ENCODE peak calls at places on chromosomes 2 and 18, in four cellular contexts. One of them, this sample, is unnamed.

GRCh38 chr2:205680067-205680466 is 2.2 kb upstream of the NRP2 start:
- DNase-seq in prostate gland: no peak
- DNase-seq in testis: peak
- DNase-seq in right lobe of liver: no peak
- DNase-seq in this sample: no peak

GRCh38 chr18:49845629-49846252 is 32.4 kb upstream of the ACAA2 start:
- DNase-seq in right lobe of liver: no peak
- DNase-seq in prostate gland: no peak
- DNase-seq in testis: no peak
- DNase-seq in this sample: no peak

GRCh38 chr2:47174731-47175361 is 19.7 kb upstream of the STPG4 start:
- DNase-seq in testis: peak
- DNase-seq in right lobe of liver: peak
- DNase-seq in prostate gland: peak
- DNase-seq in this sample: no peak

GRCh38 chr18:36294031-36294430 is 3.5 kb upstream of the FHOD3 start:
- DNase-seq in right lobe of liver: no peak
- DNase-seq in testis: no peak
- DNase-seq in prostate gland: no peak
- DNase-seq in this sample: no peak

GRCh38 chr18:31101148-31102019 is 837 bp downstream of the DSC2 start:
- DNase-seq in right lobe of liver: peak
- DNase-seq in testis: peak
- DNase-seq in prostate gland: peak
- DNase-seq in this sample: peak

GRCh38 chr2:28319118-28320008 is 73.3 kb upstream of the FOSL2 start:
- DNase-seq in prostate gland: no peak
- DNase-seq in right lobe of liver: no peak
- DNase-seq in testis: no peak
- DNase-seq in this sample: no peak

GRCh38 chr2:237290249-237290648 is 123.7 kb downstream of the COL6A3 start:
- DNase-seq in right lobe of liver: no peak
- DNase-seq in prostate gland: peak
- DNase-seq in testis: peak
- DNase-seq in this sample: no peak

GRCh38 chr2:138180691-138181386 is 216.6 kb downstream of the HNMT start:
- DNase-seq in prostate gland: no peak
- DNase-seq in testis: no peak
- DNase-seq in right lobe of liver: no peak
- DNase-seq in this sample: no peak

GRCh38 chr2:127389778-127390435 is 2.1 kb upstream of the MAP3K2 start:
- DNase-seq in prostate gland: no peak
- DNase-seq in testis: no peak
- DNase-seq in right lobe of liver: no peak
- DNase-seq in this sample: no peak

GRCh38 chr18:11808001-11808855 is 43.0 kb upstream of the CHMP1B start:
- DNase-seq in testis: no peak
- DNase-seq in right lobe of liver: no peak
- DNase-seq in prostate gland: no peak
- DNase-seq in this sample: no peak

GRCh38 chr2:55995206-55995605 is 71.6 kb upstream of the EFEMP1 start:
- DNase-seq in right lobe of liver: no peak
- DNase-seq in prostate gland: peak
- DNase-seq in testis: no peak
- DNase-seq in this sample: no peak

GRCh38 chr18:59265246-59266018 is 7.8 kb downstream of the RAX start:
- DNase-seq in testis: peak
- DNase-seq in prostate gland: no peak
- DNase-seq in right lobe of liver: no peak
- DNase-seq in this sample: no peak

GRCh38 chr2:64640153-64641044 is 13.3 kb downstream of the SERTAD2 start:
- DNase-seq in right lobe of liver: no peak
- DNase-seq in prostate gland: no peak
- DNase-seq in testis: peak
- DNase-seq in this sample: no peak

GRCh38 chr2:142515493-142515892 is 362.0 kb upstream of the KYNU start:
- DNase-seq in prostate gland: no peak
- DNase-seq in testis: no peak
- DNase-seq in right lobe of liver: no peak
- DNase-seq in this sample: no peak

GRCh38 chr2:72026819-72027425 is 120.7 kb downstream of the CYP26B1 start:
- DNase-seq in testis: no peak
- DNase-seq in right lobe of liver: no peak
- DNase-seq in prostate gland: no peak
- DNase-seq in this sample: no peak

GRCh38 chr2:52135235-52135634 is 1103.3 kb upstream of the NRXN1 start:
- DNase-seq in testis: no peak
- DNase-seq in right lobe of liver: no peak
- DNase-seq in prostate gland: no peak
- DNase-seq in this sample: no peak

GRCh38 chr2:60886962-60887361 is 5.6 kb downstream of the REL start:
- DNase-seq in testis: no peak
- DNase-seq in right lobe of liver: no peak
- DNase-seq in prostate gland: no peak
- DNase-seq in this sample: no peak

GRCh38 chr2:12048551-12048950 is 302.1 kb downstream of the LPIN1 start:
- DNase-seq in testis: no peak
- DNase-seq in prostate gland: no peak
- DNase-seq in right lobe of liver: no peak
- DNase-seq in this sample: no peak

GRCh38 chr2:82330104-82330503 is 2025.6 kb upstream of the LRRTM1 start:
- DNase-seq in prostate gland: no peak
- DNase-seq in testis: no peak
- DNase-seq in right lobe of liver: no peak
- DNase-seq in this sample: no peak

GRCh38 chr2:223643310-223643709 is 41.1 kb upstream of the SCG2 start:
- DNase-seq in testis: no peak
- DNase-seq in prostate gland: no peak
- DNase-seq in right lobe of liver: no peak
- DNase-seq in this sample: no peak

GRCh38 chr2:167756427-167756826 is 491.0 kb downstream of the STK39 start:
- DNase-seq in testis: no peak
- DNase-seq in right lobe of liver: no peak
- DNase-seq in prostate gland: no peak
- DNase-seq in this sample: no peak

GRCh38 chr2:67641709-67642397 is 244.7 kb downstream of the ETAA1 start:
- DNase-seq in prostate gland: no peak
- DNase-seq in testis: no peak
- DNase-seq in right lobe of liver: no peak
- DNase-seq in this sample: no peak

DNA sequence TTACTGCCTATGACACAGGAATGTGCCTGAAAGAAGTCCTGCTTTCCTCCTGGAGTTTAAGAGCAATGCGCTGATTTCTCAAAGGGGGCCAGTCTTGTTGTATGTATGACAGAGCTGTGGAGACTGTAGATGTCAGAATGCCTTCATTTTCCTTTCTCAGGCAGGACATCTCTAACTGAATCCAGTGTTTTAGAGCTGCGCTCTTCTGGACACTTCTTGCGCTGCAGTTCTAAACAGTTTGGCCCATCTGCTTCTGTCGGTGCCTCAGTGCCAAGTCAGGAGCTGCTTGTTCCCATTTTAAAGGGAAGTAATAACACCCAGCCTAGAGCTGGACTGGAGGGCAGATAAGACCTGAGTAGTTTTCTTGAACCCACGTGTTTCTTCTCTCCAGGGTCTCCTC is 91.4 kb downstream of the ESCO1 start:
- DNase-seq in prostate gland: no peak
- DNase-seq in testis: no peak
- DNase-seq in right lobe of liver: no peak
- DNase-seq in this sample: no peak
- TF ChIP-seq POLR2A in prostate gland: no peak
- TF ChIP-seq POLR2A in testis: no peak
- TF ChIP-seq POLR2A in right lobe of liver: no peak
- TF ChIP-seq POLR2A in this sample: no peak

GRCh38 chr2:236120006-236120740 is 48.0 kb downstream of the GBX2 start:
- DNase-seq in prostate gland: no peak
- DNase-seq in testis: no peak
- DNase-seq in right lobe of liver: no peak
- DNase-seq in this sample: no peak
- TF ChIP-seq POLR2A in prostate gland: no peak
- TF ChIP-seq POLR2A in testis: no peak
- TF ChIP-seq POLR2A in right lobe of liver: no peak
- TF ChIP-seq POLR2A in this sample: no peak

GRCh38 chr2:130336877-130337734 is 5.6 kb upstream of the IMP4 start:
- DNase-seq in prostate gland: peak
- DNase-seq in right lobe of liver: peak
- DNase-seq in testis: no peak
- DNase-seq in this sample: peak
- TF ChIP-seq POLR2A in prostate gland: peak
- TF ChIP-seq POLR2A in right lobe of liver: no peak
- TF ChIP-seq POLR2A in testis: no peak
- TF ChIP-seq POLR2A in this sample: no peak

GRCh38 chr2:239400000-239400831 is 604 bp downstream of the HDAC4 start:
- DNase-seq in prostate gland: peak
- DNase-seq in testis: no peak
- DNase-seq in right lobe of liver: no peak
- DNase-seq in this sample: peak

GRCh38 chr2:239399404-239399999 is 1.3 kb downstream of the HDAC4 start:
- DNase-seq in right lobe of liver: peak
- DNase-seq in prostate gland: peak
- DNase-seq in testis: peak
- DNase-seq in this sample: peak

GRCh38 chr2:239400907-239401449 is at the start of gene HDAC4:
- DNase-seq in testis: peak
- DNase-seq in prostate gland: peak
- DNase-seq in right lobe of liver: peak
- DNase-seq in this sample: peak

GRCh38 chr2:239402666-239403065 is 1.8 kb upstream of the HDAC4 start:
- DNase-seq in right lobe of liver: no peak
- DNase-seq in prostate gland: no peak
- DNase-seq in testis: no peak
- DNase-seq in this sample: peak

DNA sequence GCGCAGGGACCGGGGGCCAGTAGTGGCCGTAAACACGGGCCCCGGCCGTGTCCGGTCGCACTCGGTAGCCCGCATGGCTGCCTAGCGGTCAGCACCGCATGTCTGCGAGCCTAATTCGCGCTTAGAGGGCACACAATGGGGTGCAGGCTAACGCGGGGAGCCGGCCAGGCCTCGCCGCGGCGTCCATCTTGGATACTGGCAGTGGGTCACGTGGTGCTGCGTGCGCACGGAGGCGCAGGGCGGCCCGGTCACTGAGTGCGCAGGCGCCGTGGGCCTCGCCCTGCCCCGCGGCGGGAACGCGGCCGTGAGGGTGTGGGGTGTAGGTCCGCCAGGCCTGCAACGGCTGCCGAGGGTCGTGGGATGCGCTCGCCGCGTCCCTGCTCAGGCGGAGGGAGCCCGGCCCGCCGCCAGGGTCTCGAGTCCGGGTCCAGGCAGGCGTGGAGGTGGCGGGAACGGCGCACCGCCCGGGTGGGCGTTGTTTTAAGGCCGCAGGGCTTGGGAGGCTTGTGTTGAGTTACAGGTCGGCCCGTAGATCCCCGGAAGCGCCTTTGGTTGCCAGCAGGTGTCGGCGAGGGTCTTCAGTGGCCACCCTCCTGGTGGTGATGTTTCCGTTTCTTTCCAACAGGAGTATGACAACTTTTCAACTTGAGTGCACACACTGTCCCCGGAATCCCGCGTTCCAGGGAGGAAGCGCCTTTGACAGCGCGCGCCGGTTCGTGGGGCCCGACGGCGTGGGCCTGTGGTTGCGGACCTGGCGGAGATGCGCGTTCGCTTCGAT is 819 bp upstream of the HDAC4 start:
- DNase-seq in prostate gland: peak
- DNase-seq in testis: peak
- DNase-seq in right lobe of liver: peak
- DNase-seq in this sample: peak
- TF ChIP-seq POLR2A in prostate gland: no peak
- TF ChIP-seq POLR2A in testis: peak
- TF ChIP-seq POLR2A in right lobe of liver: peak
- TF ChIP-seq POLR2A in this sample: peak